ENCODE peak calls at places on chromosomes 1 and 21, in ten cellular contexts. One of them, this sample, is unnamed.

GRCh38 chr1:34681481-34682451 is 73.1 kb upstream of the GJB5 start:
- DNase-seq in GM10248: peak
- DNase-seq in Calu3: peak
- DNase-seq in transverse colon: peak
- DNase-seq in astrocyte: peak
- DNase-seq in hepatocyte: peak
- DNase-seq in nephron progenitor cell: peak
- DNase-seq in CD4-positive, alpha-beta T cell: peak
- DNase-seq in progenitor cell of endocrine pancreas: peak
- DNase-seq in choroid plexus epithelial cell: peak
- DNase-seq in this sample: peak

GRCh38 chr1:194289569-194290266 is 1103.3 kb upstream of the B3GALT2 start:
- DNase-seq in GM10248: peak
- DNase-seq in Calu3: peak
- DNase-seq in transverse colon: peak
- DNase-seq in astrocyte: no peak
- DNase-seq in hepatocyte: no peak
- DNase-seq in nephron progenitor cell: no peak
- DNase-seq in CD4-positive, alpha-beta T cell: peak
- DNase-seq in progenitor cell of endocrine pancreas: no peak
- DNase-seq in choroid plexus epithelial cell: no peak
- DNase-seq in this sample: no peak

GRCh38 chr21:46426313-46427046 is 32.2 kb upstream of the DIP2A start:
- DNase-seq in GM10248: no peak
- DNase-seq in Calu3: no peak
- DNase-seq in transverse colon: no peak
- DNase-seq in astrocyte: no peak
- DNase-seq in hepatocyte: no peak
- DNase-seq in nephron progenitor cell: no peak
- DNase-seq in CD4-positive, alpha-beta T cell: no peak
- DNase-seq in progenitor cell of endocrine pancreas: no peak
- DNase-seq in choroid plexus epithelial cell: no peak
- DNase-seq in this sample: no peak

GRCh38 chr1:118338991-118339390 is 154.0 kb upstream of the SPAG17 start:
- DNase-seq in GM10248: no peak
- DNase-seq in Calu3: no peak
- DNase-seq in transverse colon: no peak
- DNase-seq in astrocyte: peak
- DNase-seq in hepatocyte: no peak
- DNase-seq in nephron progenitor cell: no peak
- DNase-seq in CD4-positive, alpha-beta T cell: no peak
- DNase-seq in progenitor cell of endocrine pancreas: no peak
- DNase-seq in choroid plexus epithelial cell: no peak
- DNase-seq in this sample: no peak

GRCh38 chr1:19582318-19582717 is 61.8 kb upstream of the NBL1 start:
- DNase-seq in GM10248: peak
- DNase-seq in Calu3: peak
- DNase-seq in transverse colon: peak
- DNase-seq in astrocyte: no peak
- DNase-seq in hepatocyte: peak
- DNase-seq in nephron progenitor cell: peak
- DNase-seq in CD4-positive, alpha-beta T cell: peak
- DNase-seq in progenitor cell of endocrine pancreas: peak
- DNase-seq in choroid plexus epithelial cell: no peak
- DNase-seq in this sample: peak

GRCh38 chr1:78540056-78540455 is 49.3 kb downstream of the PTGFR start:
- DNase-seq in GM10248: no peak
- DNase-seq in Calu3: no peak
- DNase-seq in transverse colon: no peak
- DNase-seq in astrocyte: no peak
- DNase-seq in hepatocyte: no peak
- DNase-seq in nephron progenitor cell: no peak
- DNase-seq in CD4-positive, alpha-beta T cell: no peak
- DNase-seq in progenitor cell of endocrine pancreas: no peak
- DNase-seq in choroid plexus epithelial cell: peak
- DNase-seq in this sample: peak

GRCh38 chr21:28636988-28637691 is 355.5 kb downstream of the LTN1 start:
- DNase-seq in GM10248: no peak
- DNase-seq in Calu3: peak
- DNase-seq in transverse colon: no peak
- DNase-seq in astrocyte: peak
- DNase-seq in hepatocyte: no peak
- DNase-seq in nephron progenitor cell: no peak
- DNase-seq in CD4-positive, alpha-beta T cell: no peak
- DNase-seq in progenitor cell of endocrine pancreas: no peak
- DNase-seq in choroid plexus epithelial cell: peak
- DNase-seq in this sample: peak

GRCh38 chr1:156382561-156382960 is 13.6 kb downstream of the RHBG start:
- DNase-seq in GM10248: no peak
- DNase-seq in Calu3: no peak
- DNase-seq in transverse colon: no peak
- DNase-seq in astrocyte: no peak
- DNase-seq in hepatocyte: no peak
- DNase-seq in nephron progenitor cell: no peak
- DNase-seq in CD4-positive, alpha-beta T cell: no peak
- DNase-seq in progenitor cell of endocrine pancreas: no peak
- DNase-seq in choroid plexus epithelial cell: no peak
- DNase-seq in this sample: no peak

GRCh38 chr1:183456826-183457225 is 15.5 kb upstream of the SMG7 start:
- DNase-seq in GM10248: no peak
- DNase-seq in Calu3: no peak
- DNase-seq in transverse colon: no peak
- DNase-seq in astrocyte: no peak
- DNase-seq in hepatocyte: no peak
- DNase-seq in nephron progenitor cell: no peak
- DNase-seq in CD4-positive, alpha-beta T cell: no peak
- DNase-seq in progenitor cell of endocrine pancreas: no peak
- DNase-seq in choroid plexus epithelial cell: no peak
- DNase-seq in this sample: no peak

GRCh38 chr1:156104065-156104810 is 10.3 kb upstream of the LMNA start:
- DNase-seq in GM10248: no peak
- DNase-seq in Calu3: peak
- DNase-seq in transverse colon: peak
- DNase-seq in astrocyte: peak
- DNase-seq in hepatocyte: peak
- DNase-seq in nephron progenitor cell: no peak
- DNase-seq in CD4-positive, alpha-beta T cell: peak
- DNase-seq in progenitor cell of endocrine pancreas: no peak
- DNase-seq in choroid plexus epithelial cell: peak
- DNase-seq in this sample: peak

GRCh38 chr21:46211786-46212720 is 16.5 kb downstream of the LSS start:
- DNase-seq in GM10248: no peak
- DNase-seq in Calu3: no peak
- DNase-seq in transverse colon: no peak
- DNase-seq in astrocyte: no peak
- DNase-seq in hepatocyte: no peak
- DNase-seq in nephron progenitor cell: no peak
- DNase-seq in CD4-positive, alpha-beta T cell: no peak
- DNase-seq in progenitor cell of endocrine pancreas: no peak
- DNase-seq in choroid plexus epithelial cell: no peak
- DNase-seq in this sample: peak

DNA sequence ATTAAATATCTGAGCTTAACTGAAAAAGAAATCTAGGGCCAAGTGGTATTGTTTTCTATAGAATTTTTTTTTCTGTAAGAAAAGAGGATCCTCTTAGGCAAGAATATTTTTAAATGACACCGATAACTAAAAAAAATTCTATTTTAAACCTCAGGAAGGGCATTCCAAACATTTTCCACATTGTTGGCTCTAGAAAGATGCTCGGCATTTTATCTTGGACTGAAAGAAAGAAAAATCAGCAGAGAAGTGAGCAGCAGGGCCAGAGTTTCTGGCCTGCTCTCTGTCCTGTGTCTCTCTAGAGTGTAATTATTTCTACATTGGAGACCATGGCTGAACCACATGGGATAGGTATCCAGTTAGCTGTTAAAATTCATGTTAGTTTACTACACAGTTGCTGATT is 192.5 kb upstream of the GREM2 start:
- DNase-seq in GM10248: no peak
- DNase-seq in Calu3: no peak
- DNase-seq in transverse colon: no peak
- DNase-seq in astrocyte: peak
- DNase-seq in hepatocyte: no peak
- DNase-seq in nephron progenitor cell: no peak
- DNase-seq in CD4-positive, alpha-beta T cell: no peak
- DNase-seq in progenitor cell of endocrine pancreas: no peak
- DNase-seq in choroid plexus epithelial cell: peak
- DNase-seq in this sample: no peak
- TF ChIP-seq CTCF in GM10248: no peak
- TF ChIP-seq CTCF in Calu3: no peak
- TF ChIP-seq CTCF in transverse colon: no peak
- TF ChIP-seq CTCF in astrocyte: no peak
- TF ChIP-seq CTCF in hepatocyte: no peak
- TF ChIP-seq CTCF in nephron progenitor cell: no peak
- TF ChIP-seq CTCF in CD4-positive, alpha-beta T cell: no peak
- TF ChIP-seq CTCF in progenitor cell of endocrine pancreas: no peak
- TF ChIP-seq CTCF in choroid plexus epithelial cell: no peak
- TF ChIP-seq CTCF in this sample: no peak

DNA sequence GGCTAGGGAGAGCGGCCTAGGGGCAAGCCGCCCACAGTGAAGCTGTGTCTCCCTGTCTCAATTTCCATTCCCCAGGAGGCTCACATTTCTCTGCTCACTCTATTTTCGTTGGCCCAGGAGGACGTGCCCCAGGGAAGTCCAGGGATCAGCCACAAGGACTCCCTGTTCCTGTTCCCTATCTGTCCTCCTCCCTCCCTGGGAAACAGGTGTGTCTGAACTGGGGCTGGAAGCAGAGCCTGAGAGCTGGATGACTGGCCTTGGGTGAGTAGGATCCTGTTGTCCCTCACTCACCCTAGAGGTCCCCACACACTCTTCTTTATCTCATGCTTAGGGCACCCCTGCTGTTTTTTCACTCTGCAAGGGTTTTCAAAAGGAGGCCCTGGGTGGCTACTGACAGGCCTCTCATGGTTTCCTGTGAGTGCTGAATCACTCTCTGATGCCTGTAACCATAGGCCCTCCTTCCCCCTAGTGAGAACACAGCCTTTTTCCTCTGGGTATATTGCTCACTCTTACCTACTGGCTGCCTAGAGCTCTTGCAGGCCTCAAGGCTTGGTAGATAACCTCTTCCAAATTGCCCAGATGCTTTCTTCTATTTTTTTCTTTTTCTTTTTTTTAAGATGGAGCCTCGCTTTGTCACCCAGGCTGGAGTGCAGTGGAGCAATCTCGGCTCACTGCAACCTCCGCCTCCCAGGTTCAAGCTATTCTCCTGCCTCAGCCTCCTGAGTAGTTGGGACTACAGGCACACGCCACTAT is 3.3 kb upstream of the UTP11 start:
- DNase-seq in GM10248: no peak
- DNase-seq in Calu3: no peak
- DNase-seq in transverse colon: no peak
- DNase-seq in astrocyte: peak
- DNase-seq in hepatocyte: peak
- DNase-seq in nephron progenitor cell: no peak
- DNase-seq in CD4-positive, alpha-beta T cell: no peak
- DNase-seq in progenitor cell of endocrine pancreas: no peak
- DNase-seq in choroid plexus epithelial cell: peak
- DNase-seq in this sample: peak
- TF ChIP-seq CTCF in GM10248: no peak
- TF ChIP-seq CTCF in Calu3: no peak
- TF ChIP-seq CTCF in transverse colon: no peak
- TF ChIP-seq CTCF in astrocyte: no peak
- TF ChIP-seq CTCF in hepatocyte: no peak
- TF ChIP-seq CTCF in nephron progenitor cell: no peak
- TF ChIP-seq CTCF in CD4-positive, alpha-beta T cell: no peak
- TF ChIP-seq CTCF in progenitor cell of endocrine pancreas: no peak
- TF ChIP-seq CTCF in choroid plexus epithelial cell: peak
- TF ChIP-seq CTCF in this sample: no peak

GRCh38 chr1:169546087-169546995 is 39.9 kb downstream of the F5 start:
- DNase-seq in GM10248: peak
- DNase-seq in Calu3: peak
- DNase-seq in transverse colon: peak
- DNase-seq in astrocyte: peak
- DNase-seq in hepatocyte: peak
- DNase-seq in nephron progenitor cell: peak
- DNase-seq in CD4-positive, alpha-beta T cell: peak
- DNase-seq in progenitor cell of endocrine pancreas: peak
- DNase-seq in choroid plexus epithelial cell: peak
- DNase-seq in this sample: peak
- TF ChIP-seq CTCF in GM10248: peak
- TF ChIP-seq CTCF in Calu3: peak
- TF ChIP-seq CTCF in transverse colon: peak
- TF ChIP-seq CTCF in astrocyte: peak
- TF ChIP-seq CTCF in hepatocyte: peak
- TF ChIP-seq CTCF in nephron progenitor cell: peak
- TF ChIP-seq CTCF in CD4-positive, alpha-beta T cell: peak
- TF ChIP-seq CTCF in progenitor cell of endocrine pancreas: peak
- TF ChIP-seq CTCF in choroid plexus epithelial cell: peak
- TF ChIP-seq CTCF in this sample: peak

DNA sequence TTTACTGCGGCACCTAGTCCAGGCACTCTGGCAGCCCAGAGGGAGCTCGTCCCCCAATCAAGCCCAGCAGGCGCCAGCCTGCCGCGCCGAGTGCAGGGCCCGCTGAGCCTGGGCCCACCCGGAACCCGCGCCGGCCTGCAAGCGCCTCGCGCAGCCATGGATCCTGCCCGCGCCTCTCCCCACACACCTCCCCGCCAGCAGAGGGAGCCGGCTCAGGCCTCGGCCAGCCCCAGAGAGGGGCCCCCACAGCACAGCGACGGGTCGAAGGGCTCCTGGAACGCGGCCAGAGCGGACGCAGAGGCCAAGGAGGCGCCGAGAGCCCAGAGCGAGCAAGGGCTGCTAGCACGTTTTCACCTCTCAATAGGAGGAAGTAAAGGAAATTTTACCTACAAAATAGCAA is 767.0 kb downstream of the MRPL39 start:
- DNase-seq in GM10248: no peak
- DNase-seq in Calu3: no peak
- DNase-seq in transverse colon: no peak
- DNase-seq in astrocyte: no peak
- DNase-seq in hepatocyte: no peak
- DNase-seq in nephron progenitor cell: no peak
- DNase-seq in CD4-positive, alpha-beta T cell: no peak
- DNase-seq in progenitor cell of endocrine pancreas: no peak
- DNase-seq in choroid plexus epithelial cell: no peak
- DNase-seq in this sample: no peak
- TF ChIP-seq CTCF in GM10248: no peak
- TF ChIP-seq CTCF in Calu3: no peak
- TF ChIP-seq CTCF in transverse colon: no peak
- TF ChIP-seq CTCF in astrocyte: no peak
- TF ChIP-seq CTCF in hepatocyte: no peak
- TF ChIP-seq CTCF in nephron progenitor cell: no peak
- TF ChIP-seq CTCF in CD4-positive, alpha-beta T cell: no peak
- TF ChIP-seq CTCF in progenitor cell of endocrine pancreas: no peak
- TF ChIP-seq CTCF in choroid plexus epithelial cell: no peak
- TF ChIP-seq CTCF in this sample: no peak

DNA sequence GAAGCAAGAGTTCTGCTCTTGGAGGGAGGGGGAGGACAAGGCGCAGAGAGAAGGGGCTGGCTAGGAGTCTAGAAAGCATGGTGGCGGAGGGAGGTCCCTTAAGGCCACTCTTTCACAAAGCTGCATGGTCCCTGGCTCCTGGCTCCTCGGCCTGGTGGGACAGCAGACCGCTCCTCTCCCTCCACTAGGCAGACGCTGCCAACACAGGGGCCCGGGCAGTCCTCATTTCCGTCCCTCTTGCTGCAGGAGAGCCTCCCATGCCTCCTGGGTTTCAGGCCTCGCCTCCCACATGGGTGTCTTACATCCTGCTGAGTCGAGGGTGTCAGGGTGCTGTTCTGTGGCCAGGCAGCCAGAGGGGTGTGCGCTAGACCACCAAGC is 108.0 kb downstream of the CASZ1 start:
- DNase-seq in GM10248: no peak
- DNase-seq in Calu3: no peak
- DNase-seq in transverse colon: no peak
- DNase-seq in astrocyte: no peak
- DNase-seq in hepatocyte: no peak
- DNase-seq in nephron progenitor cell: no peak
- DNase-seq in CD4-positive, alpha-beta T cell: no peak
- DNase-seq in progenitor cell of endocrine pancreas: no peak
- DNase-seq in choroid plexus epithelial cell: no peak
- DNase-seq in this sample: no peak
- TF ChIP-seq CTCF in GM10248: no peak
- TF ChIP-seq CTCF in Calu3: no peak
- TF ChIP-seq CTCF in transverse colon: no peak
- TF ChIP-seq CTCF in astrocyte: no peak
- TF ChIP-seq CTCF in hepatocyte: no peak
- TF ChIP-seq CTCF in nephron progenitor cell: no peak
- TF ChIP-seq CTCF in CD4-positive, alpha-beta T cell: no peak
- TF ChIP-seq CTCF in progenitor cell of endocrine pancreas: no peak
- TF ChIP-seq CTCF in choroid plexus epithelial cell: no peak
- TF ChIP-seq CTCF in this sample: no peak

This sample was measured in bronchial epithelial cell.